ENCODE peak calls at places on chromosomes 6 and 20, in eight cellular contexts. L, G, V, E, A, J, I and Q are unnamed samples.
A peak's percentile ranks its signal among the peaks of the same experiment; 100 is the strongest.

GRCh38 chr6:125269328-125269985 is 32.3 kb downstream of the HDDC2 start:
- DNase-seq in I (no peak), A (no peak), G (no peak), E (no peak), J (no peak), L (no peak), V (no peak), Q (no peak)

GRCh38 chr6:123316733-123317323 is 319.9 kb downstream of the TRDN start:
- DNase-seq in L (peak; percentile 10), V (peak; percentile 52), G (no peak), I (no peak), A (no peak), E (peak; percentile 0), J (peak; percentile 8), Q (no peak)

GRCh38 chr6:93919365-93919764 is 500.0 kb upstream of the EPHA7 start:
- DNase-seq in J (no peak), G (no peak), V (no peak), I (no peak), E (no peak), A (no peak), L (no peak), Q (no peak)

GRCh38 chr6:104940238-104940880 is 16.5 kb upstream of the LIN28B start:
- DNase-seq in V (no peak), I (no peak), A (no peak), E (peak; percentile 92), J (no peak), L (no peak), G (peak; percentile 82), Q (no peak)

GRCh38 chr6:48553449-48553848 is 442.5 kb upstream of the PTCHD4 start:
- DNase-seq in E (no peak), L (no peak), I (no peak), A (no peak), V (no peak), G (no peak), J (no peak), Q (no peak)

GRCh38 chr20:62063601-62063980 is 2.1 kb downstream of the TAF4 start:
- DNase-seq in G (peak; percentile 65), E (peak; percentile 70), L (peak; percentile 43), J (no peak), I (no peak), V (peak; percentile 32), A (no peak), Q (peak; percentile 51)

GRCh38 chr6:164749126-164749758 is 560.2 kb downstream of the C6orf118 start:
- DNase-seq in I (no peak), L (peak; percentile 6), G (no peak), J (no peak), V (no peak), A (no peak), E (peak; percentile 61), Q (no peak)

GRCh38 chr6:137342607-137343186 is 123.5 kb upstream of the IFNGR1 start:
- DNase-seq in J (peak; percentile 22), G (no peak), I (peak; percentile 5), V (peak; percentile 20), A (no peak), L (no peak), E (peak; percentile 5), Q (no peak)

GRCh38 chr20:63574156-63574828 is at the start of gene HELZ2:
- DNase-seq in G (no peak), I (peak; percentile 63), L (peak; percentile 67), A (peak; percentile 32), E (peak; percentile 90), J (no peak), V (peak; percentile 5), Q (peak; percentile 52)

GRCh38 chr6:21107796-21108195 is 485.8 kb upstream of the SOX4 start:
- DNase-seq in I (no peak), J (no peak), E (no peak), A (no peak), V (no peak), L (no peak), G (no peak), Q (no peak)

GRCh38 chr6:47057830-47058540 is 15.9 kb upstream of the ADGRF1 start:
- DNase-seq in E (no peak), L (peak; percentile 64), I (no peak), A (no peak), J (no peak), V (no peak), G (no peak), Q (no peak)

GRCh38 chr20:51106011-51106410 is 83.1 kb upstream of the KCNG1 start:
- DNase-seq in G (no peak), J (no peak), A (no peak), V (no peak), L (peak; percentile 55), I (no peak), E (no peak), Q (no peak)

GRCh38 chr20:33789858-33790182 is 21.3 kb upstream of the CHMP4B start:
- DNase-seq in L (no peak), V (no peak), G (no peak), J (no peak), E (no peak), I (no peak), A (no peak), Q (no peak)

GRCh38 chr6:20709451-20709850 is 175.2 kb downstream of the CDKAL1 start:
- DNase-seq in A (no peak), G (no peak), I (no peak), E (no peak), J (no peak), V (no peak), L (peak; percentile 29), Q (no peak)

GRCh38 chr20:63456429-63457284 is 15.8 kb downstream of the KCNQ2 start:
- DNase-seq in L (no peak), J (no peak), E (peak; percentile 95), I (no peak), A (no peak), G (no peak), V (no peak), Q (no peak)

GRCh38 chr20:62634330-62634967 is 7.9 kb upstream of the SLCO4A1 start:
- DNase-seq in E (no peak), J (no peak), G (no peak), A (no peak), V (no peak), L (no peak), I (no peak), Q (no peak)

GRCh38 chr6:30007132-30007764 is 53.8 kb upstream of the POLR1H start:
- DNase-seq in I (no peak), L (no peak), A (peak; percentile 26), V (no peak), E (no peak), G (peak; percentile 52), J (no peak), Q (no peak)

GRCh38 chr6:36946526-36946925 is 8.0 kb upstream of the PI16 start:
- DNase-seq in I (no peak), E (no peak), L (no peak), V (no peak), A (no peak), G (no peak), J (no peak), Q (no peak)

GRCh38 chr6:41625442-41625841 is 12.8 kb upstream of the MDFI start:
- DNase-seq in I (no peak), A (no peak), E (no peak), L (no peak), V (peak; percentile 20), J (no peak), G (peak; percentile 77), Q (no peak)

GRCh38 chr20:6028795-6029194 is 25.1 kb downstream of the LRRN4 start:
- DNase-seq in E (no peak), V (no peak), I (no peak), G (no peak), L (no peak), J (no peak), A (no peak), Q (no peak)

GRCh38 chr20:31572042-31572700 is 32.9 kb upstream of the ID1 start:
- DNase-seq in A (no peak), J (no peak), E (no peak), V (no peak), I (no peak), L (no peak), G (no peak), Q (no peak)